ENCODE peak calls at places on chromosomes 11 and 22, in seven cellular contexts. U is A549, K is right lobe of liver, B is prostate gland, D is IMR-90, Y is upper lobe of left lung, Q is uterus. P is an unnamed sample.

GRCh38 chr11:86941077-86941870 is 13.9 kb downstream of the FZD4 start:
- DNase-seq in U (no peak), K (peak; percentile 33), B (no peak), D (peak; percentile 25), Y (no peak), Q (no peak), P (no peak)

GRCh38 chr11:34745209-34745608 is 124.3 kb downstream of the EHF start:
- DNase-seq in U (no peak), K (no peak), B (peak; percentile 30), D (no peak), Y (no peak), Q (no peak), P (no peak)

GRCh38 chr11:79404325-79404724 is 36.5 kb downstream of the TENM4 start:
- DNase-seq in U (no peak), K (no peak), B (no peak), D (peak; percentile 73), Y (no peak), Q (peak; percentile 22), P (peak; percentile 13)

GRCh38 chr11:12556788-12557384 is 117.3 kb upstream of the TEAD1 start:
- DNase-seq in U (peak; percentile 80), K (peak; percentile 53), B (no peak), D (peak; percentile 96), Y (peak; percentile 65), Q (peak; percentile 75), P (peak; percentile 35)

GRCh38 chr22:32050678-32051515 is 7.8 kb downstream of the SLC5A1 start:
- DNase-seq in U (peak; percentile 72), K (no peak), B (peak; percentile 90), D (peak; percentile 79), Y (peak; percentile 50), Q (no peak), P (peak; percentile 22)

GRCh38 chr11:31641477-31642062 is 132.0 kb downstream of the ELP4 start:
- DNase-seq in U (peak; percentile 64), K (peak; percentile 14), B (peak; percentile 4), D (peak; percentile 36), Y (peak; percentile 19), Q (no peak), P (no peak)

GRCh38 chr11:75800728-75801361 is 14.2 kb upstream of the UVRAG start:
- DNase-seq in U (no peak), K (no peak), B (no peak), D (no peak), Y (no peak), Q (no peak), P (no peak)

GRCh38 chr11:12769834-12770345 is 95.7 kb downstream of the TEAD1 start:
- DNase-seq in U (peak; percentile 74), K (no peak), B (no peak), D (peak; percentile 75), Y (no peak), Q (no peak), P (no peak)

GRCh38 chr11:7306900-7307299 is 55.2 kb downstream of the SYT9 start:
- DNase-seq in U (no peak), K (no peak), B (no peak), D (no peak), Y (no peak), Q (no peak), P (no peak)

GRCh38 chr11:14234446-14234845 is 124.5 kb downstream of the RRAS2 start:
- DNase-seq in U (no peak), K (no peak), B (no peak), D (no peak), Y (no peak), Q (no peak), P (no peak)

GRCh38 chr11:95330332-95330731 is 99.3 kb upstream of the SESN3 start:
- DNase-seq in U (no peak), K (no peak), B (no peak), D (no peak), Y (no peak), Q (no peak), P (no peak)

GRCh38 chr11:62794201-62794775 is 2.5 kb upstream of the TMEM223 start:
- DNase-seq in U (no peak), K (no peak), B (no peak), D (no peak), Y (no peak), Q (no peak), P (no peak)

GRCh38 chr11:31802990-31803812 is 7.9 kb downstream of the PAX6 start:
- DNase-seq in U (no peak), K (no peak), B (no peak), D (no peak), Y (no peak), Q (no peak), P (no peak)

GRCh38 chr22:17359501-17359900 is 9.8 kb upstream of the CECR2 start:
- DNase-seq in U (no peak), K (no peak), B (no peak), D (no peak), Y (no peak), Q (no peak), P (no peak)

GRCh38 chr22:42283288-42284229 is 13.1 kb upstream of the TCF20 start:
- DNase-seq in U (no peak), K (peak; percentile 21), B (no peak), D (no peak), Y (no peak), Q (no peak), P (no peak)

GRCh38 chr11:75740681-75741080 is 23.0 kb downstream of the MOGAT2 start:
- DNase-seq in U (no peak), K (no peak), B (no peak), D (no peak), Y (no peak), Q (no peak), P (no peak)

GRCh38 chr11:45736424-45736823 is 68.5 kb upstream of the SLC35C1 start:
- DNase-seq in U (peak; percentile 56), K (peak; percentile 67), B (peak; percentile 65), D (peak; percentile 19), Y (peak; percentile 79), Q (no peak), P (no peak)

GRCh38 chr11:66316849-66317251 is at the start of gene CD248:
- DNase-seq in U (no peak), K (no peak), B (no peak), D (peak; percentile 78), Y (peak; percentile 50), Q (peak; percentile 81), P (peak; percentile 71)

GRCh38 chr11:103953797-103954495 is 82.5 kb upstream of the DDI1 start:
- DNase-seq in U (no peak), K (no peak), B (no peak), D (no peak), Y (no peak), Q (no peak), P (no peak)

DNA sequence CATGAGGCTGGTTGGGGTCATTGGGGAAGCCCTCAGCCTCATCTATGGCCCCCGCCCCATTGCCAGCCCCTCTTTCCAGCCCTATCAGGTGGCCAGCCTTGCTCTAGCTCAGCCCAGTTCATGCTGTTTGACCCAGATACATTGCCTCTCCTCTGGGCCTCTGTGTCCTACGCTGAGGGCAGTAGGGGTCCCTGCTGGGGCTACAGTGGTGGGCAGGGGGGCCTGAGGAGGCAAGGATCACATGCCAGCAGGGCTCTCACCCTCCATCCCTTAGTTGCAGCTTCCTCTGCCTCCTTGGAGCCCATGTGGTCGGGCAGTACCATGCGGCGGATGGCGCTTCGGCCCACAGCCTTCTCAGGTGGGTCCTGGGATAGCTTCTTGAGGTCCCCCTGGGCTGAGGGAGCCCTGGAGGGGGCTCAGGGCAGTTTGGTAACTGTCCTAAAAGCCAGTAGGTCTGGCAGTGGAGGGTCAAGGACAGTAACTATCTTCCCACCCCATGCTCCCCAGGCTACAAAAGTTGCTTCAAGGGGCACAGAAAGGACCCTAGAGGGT is 19.2 kb downstream of the EMID1 start:
- DNase-seq in U (no peak), K (no peak), B (no peak), D (no peak), Y (no peak), Q (no peak), P (no peak)
- TF ChIP-seq CTCF in U (no peak), K (no peak), B (no peak), D (no peak), Y (no peak), Q (no peak), P (no peak)

DNA sequence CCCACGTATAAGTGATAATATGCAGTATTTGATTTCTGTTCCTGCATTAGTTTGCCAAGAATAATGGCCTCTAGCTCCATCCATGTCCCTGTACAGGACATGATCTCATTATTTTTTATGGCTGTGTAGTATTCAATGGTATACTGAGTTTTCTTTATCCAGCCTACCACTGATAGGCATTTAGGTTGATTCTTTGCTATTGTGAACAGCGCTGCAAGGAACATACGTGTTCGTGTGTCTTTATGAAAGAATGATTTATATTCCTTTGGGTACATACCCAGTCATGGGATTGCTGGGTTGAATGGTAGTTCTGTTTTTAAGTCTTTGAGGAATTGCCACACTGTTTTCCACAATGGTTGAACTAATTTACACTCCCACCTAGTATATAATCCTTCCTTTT is 1.5 kb upstream of the FAM111A start:
- DNase-seq in U (no peak), K (no peak), B (no peak), D (no peak), Y (no peak), Q (no peak), P (no peak)
- H3K4me3 ChIP-seq in U (no peak overlapping the region), K (no peak overlapping the region), B (no peak overlapping the region), D (no peak overlapping the region), Y (no peak overlapping the region), Q (no peak overlapping the region), P (no peak overlapping the region)

DNA sequence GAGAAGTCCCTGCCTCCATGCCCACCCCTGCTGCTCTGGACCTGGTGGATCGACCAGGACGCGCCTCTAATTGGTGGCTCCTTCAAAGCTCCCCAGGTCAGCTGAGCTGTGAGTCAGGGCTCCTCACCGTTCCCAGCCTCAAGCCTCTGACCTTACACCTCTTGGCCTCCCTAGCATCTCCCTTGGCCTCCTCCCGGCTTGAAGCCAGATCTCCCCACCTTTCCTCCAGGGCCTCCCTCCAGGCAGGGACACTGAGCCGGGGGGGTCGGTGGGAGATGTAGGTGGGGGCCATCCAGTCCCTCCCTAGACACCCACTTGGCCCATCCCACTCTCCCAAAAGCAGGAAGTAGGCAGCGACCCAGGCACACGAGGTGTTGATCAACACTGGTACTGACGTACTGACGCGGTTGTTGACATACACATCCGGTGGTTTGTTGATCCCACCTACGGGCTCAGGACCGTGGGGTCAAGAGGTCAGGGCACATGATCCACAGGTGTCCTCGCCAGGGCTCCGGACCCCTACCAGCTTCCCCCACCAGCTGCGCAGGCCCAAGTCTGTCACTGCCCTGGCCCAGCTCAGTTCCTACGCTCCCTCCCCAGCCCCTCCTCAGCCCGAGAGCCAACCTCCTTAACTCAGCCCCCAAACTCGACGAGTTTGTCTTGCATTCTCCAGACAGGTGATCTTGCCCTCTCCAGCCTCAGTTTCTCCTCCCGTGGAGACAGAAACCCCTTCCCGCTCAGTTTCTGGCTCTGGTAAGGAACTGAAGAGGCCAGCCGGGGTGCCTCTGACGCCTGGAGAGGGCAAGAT is 765 bp downstream of the ATG2A start:
- DNase-seq in U (peak; percentile 76), K (peak; percentile 78), B (no peak), D (peak; percentile 33), Y (peak; percentile 76), Q (peak; percentile 48), P (peak; percentile 53)
- TF ChIP-seq POLR2A in U (no peak), K (no peak), B (no peak), D (no peak), Y (no peak), Q (no peak), P (no peak)

DNA sequence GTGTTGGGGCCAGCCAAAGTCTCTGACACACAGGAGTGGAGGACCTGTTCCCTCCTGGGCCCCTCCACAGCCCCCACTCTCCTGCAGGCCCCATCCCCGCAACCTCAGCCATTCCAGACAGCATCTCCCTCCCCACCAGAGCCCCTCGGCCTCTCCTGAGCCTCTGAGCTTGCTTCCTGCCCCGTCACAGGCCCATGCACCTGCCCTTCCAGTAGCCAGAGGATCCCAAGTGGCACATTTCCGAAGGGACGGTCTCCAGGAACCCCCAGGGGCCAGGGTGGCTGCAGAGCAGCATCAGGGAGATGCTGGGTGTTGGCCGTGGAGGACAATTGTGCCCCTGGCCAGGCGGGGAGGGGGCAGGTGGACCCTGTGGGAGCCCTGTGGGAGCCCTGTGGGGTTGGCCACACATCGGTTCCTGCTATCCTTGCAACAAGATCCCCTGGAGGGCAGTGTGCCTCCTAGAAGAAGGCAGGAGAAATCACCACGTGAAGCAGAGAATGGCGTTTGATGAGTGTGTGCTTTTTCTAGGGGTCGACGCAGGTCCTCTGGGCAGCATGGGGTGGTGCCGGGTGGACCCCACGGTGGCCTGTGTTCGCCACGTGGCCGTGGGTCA is 45.3 kb upstream of the PPARA start:
- DNase-seq in U (peak; percentile 73), K (no peak), B (no peak), D (no peak), Y (no peak), Q (no peak), P (no peak)
- TF ChIP-seq CTCF in U (no peak), K (no peak), B (no peak), D (no peak), Y (no peak), Q (no peak), P (no peak)

P was measured in tibial nerve.